ENCODE peak calls at places on chromosomes 16 and 17, in four cellular contexts. N is head of caudate nucleus; U is activated naive CD4-positive, alpha-beta T cell; T is pancreas. I is an unnamed sample.

GRCh38 chr16:73298562-73298961 is 250.6 kb upstream of the ZFHX3 start:
- DNase-seq in T (no peak), N (no peak), U (no peak), I (no peak)

GRCh38 chr17:50871369-50871768 is 5.2 kb upstream of the TOB1 start:
- DNase-seq in N (no peak), T (no peak), U (no peak), I (no peak)

GRCh38 chr16:25121824-25122600 is 10.5 kb downstream of the LCMT1 start:
- DNase-seq in U (no peak), N (no peak), T (no peak), I (no peak)

GRCh38 chr17:68197997-68198930 is 49.6 kb upstream of the AMZ2 start:
- DNase-seq in U (no peak), N (no peak), T (peak; percentile 67), I (no peak)

GRCh38 chr16:53530741-53531140 is 27.7 kb upstream of the AKTIP start:
- DNase-seq in N (no peak), U (no peak), T (no peak), I (no peak)

GRCh38 chr16:66444049-66444481 is 17.0 kb downstream of the BEAN1 start:
- DNase-seq in T (no peak), U (no peak), N (no peak), I (no peak)

GRCh38 chr17:4544135-4544651 is 11.0 kb downstream of the MYBBP1A start:
- DNase-seq in U (no peak), N (no peak), T (peak; percentile 42), I (no peak)

GRCh38 chr17:65100316-65101140 is 36.6 kb upstream of the RGS9 start:
- DNase-seq in U (peak; percentile 78), T (peak; percentile 93), N (peak; percentile 86), I (peak; percentile 85)

GRCh38 chr17:44380767-44381166 is 8.7 kb downstream of the ITGA2B start:
- DNase-seq in N (no peak), T (no peak), U (no peak), I (no peak)

GRCh38 chr16:14486520-14487303 is 143.3 kb downstream of the PARN start:
- DNase-seq in T (peak; percentile 83), U (no peak), N (peak; percentile 76), I (peak; percentile 83)

GRCh38 chr17:7612294-7612640 is 2.4 kb downstream of the FXR2 start:
- DNase-seq in N (no peak), U (no peak), T (no peak), I (no peak)

GRCh38 chr17:77436058-77436442 is 295.3 kb downstream of the SEC14L1 start:
- DNase-seq in T (no peak), N (no peak), U (no peak), I (no peak)

GRCh38 chr17:54944796-54945195 is 23.7 kb downstream of the COX11 start:
- DNase-seq in N (no peak), T (no peak), U (no peak), I (no peak)

GRCh38 chr17:17783121-17783824 is 53.5 kb downstream of the SREBF1 start:
- DNase-seq in T (peak; percentile 88), N (peak; percentile 68), U (peak; percentile 49), I (peak; percentile 64)

GRCh38 chr17:81509687-81510523 is 2.7 kb downstream of the ACTG1 start:
- DNase-seq in N (no peak), T (peak; percentile 16), U (no peak), I (no peak)

GRCh38 chr16:84486551-84487235 is 17.8 kb downstream of the MEAK7 start:
- DNase-seq in T (no peak), U (no peak), N (no peak), I (no peak)

GRCh38 chr17:15404116-15404730 is 62.8 kb upstream of the TEKT3 start:
- DNase-seq in T (no peak), N (no peak), U (no peak), I (no peak)

GRCh38 chr16:1932050-1933028 is 10.7 kb downstream of the MSRB1 start:
- DNase-seq in N (no peak), T (peak; percentile 94), U (no peak), I (no peak)

GRCh38 chr17:4968916-4969550 is 1.4 kb upstream of the SPAG7 start:
- DNase-seq in N (no peak), T (no peak), U (no peak), I (no peak)